ENCODE peak calls at places on chromosome 14, in eight cellular contexts. Z, I, B, T, E, N, D and C are unnamed samples.

GRCh38 chr14:32514236-32514635 is 185.1 kb downstream of the AKAP6 start:
- DNase-seq in Z (no peak), I (no peak), B (no peak), T (no peak), E (no peak), N (no peak), D (no peak), C (no peak)

GRCh38 chr14:70894868-70895267 is 12.4 kb upstream of the PCNX1 start:
- DNase-seq in Z (no peak), I (no peak), B (no peak), T (no peak), E (no peak), N (no peak), D (no peak), C (no peak)

GRCh38 chr14:67485501-67486095 is 2.9 kb downstream of the TMEM229B start:
- DNase-seq in Z (no peak), I (no peak), B (no peak), T (no peak), E (no peak), N (no peak), D (peak; percentile 67), C (no peak)

GRCh38 chr14:92967346-92967926 is 44.5 kb downstream of the CHGA start:
- DNase-seq in Z (no peak), I (no peak), B (no peak), T (no peak), E (no peak), N (no peak), D (peak; percentile 58), C (no peak)

GRCh38 chr14:40870252-40870651 is 736.4 kb upstream of the LRFN5 start:
- DNase-seq in Z (no peak), I (no peak), B (no peak), T (no peak), E (no peak), N (no peak), D (no peak), C (no peak)

GRCh38 chr14:54348001-54348611 is 48.7 kb upstream of the CDKN3 start:
- DNase-seq in Z (no peak), I (no peak), B (no peak), T (no peak), E (no peak), N (no peak), D (peak; percentile 64), C (peak; percentile 46)

GRCh38 chr14:60064491-60065072 is 27.1 kb upstream of the PCNX4 start:
- DNase-seq in Z (no peak), I (no peak), B (no peak), T (no peak), E (no peak), N (no peak), D (peak; percentile 63), C (no peak)

GRCh38 chr14:34025325-34026017 is 74.6 kb upstream of the EGLN3 start:
- DNase-seq in Z (no peak), I (no peak), B (no peak), T (no peak), E (no peak), N (no peak), D (no peak), C (no peak)

GRCh38 chr14:69685217-69685616 is 73.8 kb downstream of the SUSD6 start:
- DNase-seq in Z (no peak), I (no peak), B (no peak), T (no peak), E (no peak), N (no peak), D (no peak), C (no peak)

GRCh38 chr14:68104518-68104917 is 284.9 kb downstream of the RAD51B start:
- DNase-seq in Z (no peak), I (no peak), B (no peak), T (no peak), E (no peak), N (no peak), D (peak; percentile 85), C (no peak)

GRCh38 chr14:69804902-69805301 is 7.9 kb upstream of the SLC10A1 start:
- DNase-seq in Z (no peak), I (no peak), B (no peak), T (no peak), E (no peak), N (no peak), D (no peak), C (no peak)

GRCh38 chr14:64931123-64931522 is 11.4 kb downstream of the GPX2 start:
- DNase-seq in Z (no peak), I (no peak), B (no peak), T (no peak), E (no peak), N (no peak), D (no peak), C (no peak)

GRCh38 chr14:62451221-62451620 is 594.0 kb downstream of the KCNH5 start:
- DNase-seq in Z (no peak), I (no peak), B (no peak), T (no peak), E (no peak), N (no peak), D (no peak), C (no peak)

GRCh38 chr14:65915125-65915524 is 502.6 kb downstream of the FUT8 start:
- DNase-seq in Z (no peak), I (no peak), B (no peak), T (no peak), E (no peak), N (no peak), D (peak; percentile 16), C (no peak)

GRCh38 chr14:61519106-61519505 is 176.2 kb upstream of the HIF1A start:
- DNase-seq in Z (no peak), I (no peak), B (no peak), T (no peak), E (no peak), N (no peak), D (no peak), C (no peak)

GRCh38 chr14:23042162-23042965 is at the start of gene PSMB11:
- DNase-seq in Z (no peak), I (no peak), B (no peak), T (no peak), E (no peak), N (no peak), D (no peak), C (no peak)

GRCh38 chr14:92523752-92524151 is 10.2 kb downstream of the RIN3 start:
- DNase-seq in Z (peak; percentile 11), I (no peak), B (no peak), T (no peak), E (no peak), N (no peak), D (no peak), C (no peak)

GRCh38 chr14:39015360-39015961 is 87.6 kb downstream of the SEC23A start:
- DNase-seq in Z (no peak), I (no peak), B (no peak), T (no peak), E (peak; percentile 5), N (peak; percentile 17), D (peak; percentile 74), C (peak; percentile 24)

GRCh38 chr14:21860172-21860571 is 186.6 kb upstream of the OR4E1 start:
- DNase-seq in Z (no peak), I (no peak), B (no peak), T (peak; percentile 33), E (no peak), N (peak; percentile 58), D (peak; percentile 30), C (peak; percentile 8)

GRCh38 chr14:76866469-76866868 is 40.3 kb downstream of the LRRC74A start:
- DNase-seq in Z (no peak), I (no peak), B (no peak), T (no peak), E (no peak), N (no peak), D (no peak), C (no peak)
- TF ChIP-seq CTCF in Z (no peak), I (no peak), B (no peak), T (no peak), E (no peak), N (no peak), D (no peak), C (no peak)

GRCh38 chr14:45838597-45838996 is 585.6 kb upstream of the MIS18BP1 start:
- DNase-seq in Z (no peak), I (no peak), B (no peak), T (no peak), E (no peak), N (no peak), D (no peak), C (no peak)
- TF ChIP-seq CTCF in Z (no peak), I (no peak), B (no peak), T (no peak), E (no peak), N (no peak), D (no peak), C (no peak)

GRCh38 chr14:94360945-94361565 is 27.3 kb downstream of the SERPINA1 start:
- DNase-seq in Z (no peak), I (no peak), B (no peak), T (no peak), E (no peak), N (no peak), D (no peak), C (no peak)

GRCh38 chr14:94357166-94357565 is 31.2 kb downstream of the SERPINA1 start:
- DNase-seq in Z (no peak), I (no peak), B (no peak), T (no peak), E (no peak), N (no peak), D (no peak), C (no peak)

GRCh38 chr14:94356379-94357056 is 31.9 kb downstream of the SERPINA1 start:
- DNase-seq in Z (no peak), I (no peak), B (peak; percentile 21), T (no peak), E (no peak), N (no peak), D (no peak), C (no peak)

GRCh38 chr14:94354638-94355185 is 31.6 kb upstream of the SERPINA6 start:
- DNase-seq in Z (no peak), I (no peak), B (no peak), T (no peak), E (no peak), N (no peak), D (no peak), C (no peak)

GRCh38 chr14:94355191-94355794 is 32.2 kb upstream of the SERPINA6 start:
- DNase-seq in Z (peak; percentile 53), I (no peak), B (peak; percentile 73), T (no peak), E (peak; percentile 56), N (peak; percentile 69), D (peak; percentile 81), C (peak; percentile 48)
- TF ChIP-seq CTCF in Z (no peak), I (no peak), B (no peak), T (no peak), E (peak; percentile 78), N (no peak), D (peak; percentile 75), C (no peak)

DNA sequence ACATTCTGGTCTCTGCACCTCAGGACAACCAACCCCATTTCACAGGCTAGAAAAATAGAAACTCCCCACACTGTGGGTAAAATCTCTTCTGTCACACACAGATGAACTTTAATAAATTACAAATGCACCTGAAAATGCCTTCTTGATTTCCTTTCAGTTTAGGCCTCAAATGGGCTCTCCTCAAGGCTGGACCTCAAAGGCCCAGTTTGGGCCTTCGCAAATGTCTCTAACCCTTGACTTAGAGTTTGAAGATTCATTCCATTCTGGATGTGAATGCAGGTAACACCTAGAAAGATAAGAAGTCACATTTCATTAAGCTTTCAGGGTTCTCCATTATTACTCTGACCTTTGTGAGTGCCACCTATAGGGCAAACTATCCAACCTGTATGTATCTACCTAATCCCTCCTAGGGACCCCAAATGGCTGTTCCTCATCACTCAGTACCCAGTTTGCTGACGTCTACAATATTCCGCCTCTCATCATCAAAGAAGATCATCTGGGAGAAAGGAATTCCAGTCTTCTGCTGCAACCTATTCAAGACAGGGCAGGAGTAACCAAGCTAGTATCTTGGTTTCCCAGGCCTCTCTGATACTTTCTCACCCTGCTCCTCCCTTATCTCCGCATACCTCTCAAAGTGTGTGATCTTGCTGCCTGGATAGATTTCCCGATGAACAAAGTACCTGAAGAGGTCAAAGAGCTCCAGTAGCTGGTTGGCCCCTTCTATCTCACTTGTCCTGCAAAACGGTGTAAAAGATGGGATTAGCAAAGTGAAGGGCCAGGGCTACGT is 771 bp upstream of the CHMP4A start:
- DNase-seq in Z (no peak), I (no peak), B (no peak), T (no peak), E (no peak), N (no peak), D (no peak), C (no peak)
- TF ChIP-seq CTCF in Z (no peak), I (no peak), B (no peak), T (no peak), E (no peak), N (no peak), D (no peak), C (no peak)